ENCODE peak calls at places on chromosome 7, in five cellular contexts. One of them, this sample, is unnamed.

GRCh38 chr7:80721880-80722595 is 83.6 kb downstream of the CD36 start:
- DNase-seq in psoas muscle: no peak
- DNase-seq in activated T-cell treated with anti-CD3 and anti-CD28 coated beads for 48 hours: no peak
- DNase-seq in NCI-H1694: no peak
- DNase-seq in CD4-positive, CD25-positive, alpha-beta regulatory T cell: no peak
- DNase-seq in this sample: no peak

GRCh38 chr7:143345428-143345900 is 17.0 kb downstream of the FAM131B start:
- DNase-seq in psoas muscle: peak; percentile 30
- DNase-seq in activated T-cell treated with anti-CD3 and anti-CD28 coated beads for 48 hours: peak; percentile 70
- DNase-seq in NCI-H1694: no peak
- DNase-seq in CD4-positive, CD25-positive, alpha-beta regulatory T cell: peak; percentile 76
- DNase-seq in this sample: no peak

GRCh38 chr7:124908258-124908657 is 21.4 kb downstream of the POT1 start:
- DNase-seq in psoas muscle: no peak
- DNase-seq in activated T-cell treated with anti-CD3 and anti-CD28 coated beads for 48 hours: no peak
- DNase-seq in NCI-H1694: no peak
- DNase-seq in CD4-positive, CD25-positive, alpha-beta regulatory T cell: no peak
- DNase-seq in this sample: no peak

GRCh38 chr7:21345361-21345760 is 82.5 kb upstream of the SP4 start:
- DNase-seq in psoas muscle: no peak
- DNase-seq in activated T-cell treated with anti-CD3 and anti-CD28 coated beads for 48 hours: no peak
- DNase-seq in NCI-H1694: no peak
- DNase-seq in CD4-positive, CD25-positive, alpha-beta regulatory T cell: no peak
- DNase-seq in this sample: no peak

GRCh38 chr7:159027803-159028455 is 116.7 kb downstream of the VIPR2 start:
- DNase-seq in psoas muscle: no peak
- DNase-seq in activated T-cell treated with anti-CD3 and anti-CD28 coated beads for 48 hours: no peak
- DNase-seq in NCI-H1694: peak; percentile 50
- DNase-seq in CD4-positive, CD25-positive, alpha-beta regulatory T cell: no peak
- DNase-seq in this sample: no peak

GRCh38 chr7:82319674-82320118 is 123.9 kb downstream of the CACNA2D1 start:
- DNase-seq in psoas muscle: peak; percentile 85
- DNase-seq in activated T-cell treated with anti-CD3 and anti-CD28 coated beads for 48 hours: no peak
- DNase-seq in NCI-H1694: peak; percentile 98
- DNase-seq in CD4-positive, CD25-positive, alpha-beta regulatory T cell: no peak
- DNase-seq in this sample: peak; percentile 66

GRCh38 chr7:50641442-50642405 is 76.5 kb upstream of the DDC start:
- DNase-seq in psoas muscle: peak; percentile 45
- DNase-seq in activated T-cell treated with anti-CD3 and anti-CD28 coated beads for 48 hours: no peak
- DNase-seq in NCI-H1694: no peak
- DNase-seq in CD4-positive, CD25-positive, alpha-beta regulatory T cell: no peak
- DNase-seq in this sample: no peak

GRCh38 chr7:139680676-139681462 is 96.9 kb downstream of the HIPK2 start:
- DNase-seq in psoas muscle: peak; percentile 70
- DNase-seq in activated T-cell treated with anti-CD3 and anti-CD28 coated beads for 48 hours: peak; percentile 77
- DNase-seq in NCI-H1694: no peak
- DNase-seq in CD4-positive, CD25-positive, alpha-beta regulatory T cell: peak; percentile 78
- DNase-seq in this sample: no peak

GRCh38 chr7:150756858-150757257 is 19.6 kb downstream of the GIMAP5 start:
- DNase-seq in psoas muscle: no peak
- DNase-seq in activated T-cell treated with anti-CD3 and anti-CD28 coated beads for 48 hours: no peak
- DNase-seq in NCI-H1694: no peak
- DNase-seq in CD4-positive, CD25-positive, alpha-beta regulatory T cell: peak; percentile 81
- DNase-seq in this sample: no peak

GRCh38 chr7:105853931-105854419 is 22.4 kb downstream of the ATXN7L1 start:
- DNase-seq in psoas muscle: no peak
- DNase-seq in activated T-cell treated with anti-CD3 and anti-CD28 coated beads for 48 hours: no peak
- DNase-seq in NCI-H1694: peak; percentile 69
- DNase-seq in CD4-positive, CD25-positive, alpha-beta regulatory T cell: no peak
- DNase-seq in this sample: peak; percentile 41

GRCh38 chr7:132451161-132451560 is 125.1 kb downstream of the PLXNA4 start:
- DNase-seq in psoas muscle: no peak
- DNase-seq in activated T-cell treated with anti-CD3 and anti-CD28 coated beads for 48 hours: no peak
- DNase-seq in NCI-H1694: no peak
- DNase-seq in CD4-positive, CD25-positive, alpha-beta regulatory T cell: no peak
- DNase-seq in this sample: no peak

GRCh38 chr7:151412318-151412717 is 2.5 kb upstream of the WDR86 start:
- DNase-seq in psoas muscle: no peak
- DNase-seq in activated T-cell treated with anti-CD3 and anti-CD28 coated beads for 48 hours: no peak
- DNase-seq in NCI-H1694: no peak
- DNase-seq in CD4-positive, CD25-positive, alpha-beta regulatory T cell: no peak
- DNase-seq in this sample: no peak

GRCh38 chr7:142798451-142799438 is 28.0 kb downstream of the PRSS2 start:
- DNase-seq in psoas muscle: no peak
- DNase-seq in activated T-cell treated with anti-CD3 and anti-CD28 coated beads for 48 hours: no peak
- DNase-seq in NCI-H1694: no peak
- DNase-seq in CD4-positive, CD25-positive, alpha-beta regulatory T cell: peak; percentile 84
- DNase-seq in this sample: no peak

GRCh38 chr7:96321041-96321669 is 743 bp downstream of the SLC25A13 start:
- DNase-seq in psoas muscle: peak; percentile 83
- DNase-seq in activated T-cell treated with anti-CD3 and anti-CD28 coated beads for 48 hours: peak; percentile 57
- DNase-seq in NCI-H1694: peak; percentile 81
- DNase-seq in CD4-positive, CD25-positive, alpha-beta regulatory T cell: peak; percentile 75
- DNase-seq in this sample: peak; percentile 55

GRCh38 chr7:51649-52048 is 140.7 kb upstream of the FAM20C start:
- DNase-seq in psoas muscle: no peak
- DNase-seq in activated T-cell treated with anti-CD3 and anti-CD28 coated beads for 48 hours: no peak
- DNase-seq in NCI-H1694: no peak
- DNase-seq in CD4-positive, CD25-positive, alpha-beta regulatory T cell: no peak
- DNase-seq in this sample: no peak

GRCh38 chr7:112204072-112204775 is 2.0 kb downstream of the DOCK4 start:
- DNase-seq in psoas muscle: no peak
- DNase-seq in activated T-cell treated with anti-CD3 and anti-CD28 coated beads for 48 hours: no peak
- DNase-seq in NCI-H1694: no peak
- DNase-seq in CD4-positive, CD25-positive, alpha-beta regulatory T cell: peak; percentile 33
- DNase-seq in this sample: no peak

GRCh38 chr7:832292-832967 is at the start of gene SUN1:
- DNase-seq in psoas muscle: no peak
- DNase-seq in activated T-cell treated with anti-CD3 and anti-CD28 coated beads for 48 hours: peak; percentile 59
- DNase-seq in NCI-H1694: no peak
- DNase-seq in CD4-positive, CD25-positive, alpha-beta regulatory T cell: peak; percentile 79
- DNase-seq in this sample: no peak

GRCh38 chr7:129778770-129779601 is 167.5 kb downstream of the NRF1 start:
- DNase-seq in psoas muscle: no peak
- DNase-seq in activated T-cell treated with anti-CD3 and anti-CD28 coated beads for 48 hours: no peak
- DNase-seq in NCI-H1694: no peak
- DNase-seq in CD4-positive, CD25-positive, alpha-beta regulatory T cell: peak; percentile 12
- DNase-seq in this sample: no peak

GRCh38 chr7:5396542-5396941 is 27.1 kb downstream of the TNRC18 start:
- DNase-seq in psoas muscle: no peak
- DNase-seq in activated T-cell treated with anti-CD3 and anti-CD28 coated beads for 48 hours: peak; percentile 43
- DNase-seq in NCI-H1694: no peak
- DNase-seq in CD4-positive, CD25-positive, alpha-beta regulatory T cell: peak; percentile 85
- DNase-seq in this sample: no peak

GRCh38 chr7:29917583-29917982 is 72.0 kb downstream of the SCRN1 start:
- DNase-seq in psoas muscle: no peak
- DNase-seq in activated T-cell treated with anti-CD3 and anti-CD28 coated beads for 48 hours: no peak
- DNase-seq in NCI-H1694: no peak
- DNase-seq in CD4-positive, CD25-positive, alpha-beta regulatory T cell: no peak
- DNase-seq in this sample: no peak

GRCh38 chr7:130865408-130866236 is 131.6 kb upstream of the KLF14 start:
- DNase-seq in psoas muscle: no peak
- DNase-seq in activated T-cell treated with anti-CD3 and anti-CD28 coated beads for 48 hours: no peak
- DNase-seq in NCI-H1694: no peak
- DNase-seq in CD4-positive, CD25-positive, alpha-beta regulatory T cell: peak; percentile 49
- DNase-seq in this sample: no peak

GRCh38 chr7:11625669-11626068 is 206.3 kb downstream of the THSD7A start:
- DNase-seq in psoas muscle: no peak
- DNase-seq in activated T-cell treated with anti-CD3 and anti-CD28 coated beads for 48 hours: no peak
- DNase-seq in NCI-H1694: no peak
- DNase-seq in CD4-positive, CD25-positive, alpha-beta regulatory T cell: no peak
- DNase-seq in this sample: no peak

GRCh38 chr7:127678947-127679346 is 27.0 kb downstream of the SND1 start:
- DNase-seq in psoas muscle: no peak
- DNase-seq in activated T-cell treated with anti-CD3 and anti-CD28 coated beads for 48 hours: no peak
- DNase-seq in NCI-H1694: no peak
- DNase-seq in CD4-positive, CD25-positive, alpha-beta regulatory T cell: peak; percentile 9
- DNase-seq in this sample: peak; percentile 24

GRCh38 chr7:1225462-1226154 is 7.1 kb upstream of the UNCX start:
- DNase-seq in psoas muscle: no peak
- DNase-seq in activated T-cell treated with anti-CD3 and anti-CD28 coated beads for 48 hours: peak; percentile 54
- DNase-seq in NCI-H1694: no peak
- DNase-seq in CD4-positive, CD25-positive, alpha-beta regulatory T cell: peak; percentile 39
- DNase-seq in this sample: peak; percentile 76